ENCODE peak calls at places on chromosomes 16 and 17, in six cellular contexts. Q is OCI-LY7; V is activated CD8-positive, alpha-beta memory T cell treated with anti-CD3 and anti-CD28 coated beads, Interleukin-2, amount 50 U/mL, for 48 hours; K is left ventricle myocardium superior; T is RWPE1; F is H9. H is an unnamed sample.

GRCh38 chr17:27463235-27463677 is 7.0 kb downstream of the KSR1 start:
- DNase-seq in K (no peak), Q (peak), V (no peak), F (no peak), T (no peak), H (no peak)

GRCh38 chr16:55760665-55761035 is 72.2 kb downstream of the CES1 start:
- DNase-seq in T (no peak), V (no peak), K (peak), Q (no peak), F (no peak), H (no peak)

GRCh38 chr17:57480438-57481196 is 224.3 kb downstream of the MSI2 start:
- DNase-seq in Q (no peak), V (no peak), T (peak), F (no peak), K (peak), H (no peak)

GRCh38 chr16:24755201-24755874 is 25.9 kb downstream of the TNRC6A start:
- DNase-seq in K (no peak), T (no peak), F (no peak), V (no peak), Q (no peak), H (no peak)

GRCh38 chr16:84823926-84824325 is 4.1 kb downstream of the CRISPLD2 start:
- DNase-seq in V (no peak), T (no peak), Q (no peak), F (no peak), K (no peak), H (no peak)

GRCh38 chr17:82236142-82236971 is 7.5 kb downstream of the SLC16A3 start:
- DNase-seq in K (peak), F (peak), T (no peak), Q (peak), V (peak), H (no peak)

GRCh38 chr16:11613381-11614303 is 26.9 kb upstream of the LITAF start:
- DNase-seq in T (peak), K (peak), V (no peak), F (no peak), Q (peak), H (no peak)

GRCh38 chr17:17682737-17683675 is 1.7 kb downstream of the RAI1 start:
- DNase-seq in T (no peak), F (peak), K (peak), V (no peak), Q (peak), H (peak)

GRCh38 chr17:48322060-48322459 is 108.0 kb downstream of the SKAP1 start:
- DNase-seq in Q (peak), F (no peak), V (no peak), T (no peak), K (no peak), H (no peak)

GRCh38 chr16:72974142-72974769 is 73.7 kb downstream of the ZFHX3 start:
- DNase-seq in F (no peak), Q (no peak), V (no peak), T (no peak), K (no peak), H (no peak)

GRCh38 chr17:74827800-74828199 is 31.9 kb downstream of the GRIN2C start:
- DNase-seq in T (no peak), V (no peak), F (no peak), K (no peak), Q (no peak), H (no peak)

GRCh38 chr16:30942421-30942796 is 6.5 kb upstream of the ORAI3 start:
- DNase-seq in K (no peak), V (no peak), Q (no peak), T (no peak), F (no peak), H (no peak)

GRCh38 chr16:67423015-67423414 is 6.7 kb upstream of the ZDHHC1 start:
- DNase-seq in Q (no peak), T (no peak), K (no peak), F (no peak), V (no peak), H (no peak)

GRCh38 chr17:2723997-2724782 is 12.6 kb upstream of the CLUH start:
- DNase-seq in K (peak), Q (no peak), F (peak), V (no peak), T (no peak), H (no peak)

GRCh38 chr16:16033208-16033717 is 83.8 kb downstream of the ABCC1 start:
- DNase-seq in T (no peak), F (no peak), K (no peak), Q (peak), V (no peak), H (no peak)

GRCh38 chr17:33642002-33642401 is 348.9 kb upstream of the ASIC2 start:
- DNase-seq in V (no peak), F (peak), K (no peak), Q (peak), T (peak), H (no peak)

GRCh38 chr16:30567991-30568638 is 3.4 kb downstream of the ZNF688 start:
- DNase-seq in V (no peak), T (peak), Q (peak), K (no peak), F (no peak), H (no peak)

GRCh38 chr17:19021622-19022083 is 17.1 kb upstream of the FAM83G start:
- DNase-seq in K (peak), Q (peak), F (peak), V (peak), T (no peak), H (no peak)

GRCh38 chr16:21150375-21151001 is at the start of gene DNAH3:
- DNase-seq in F (no peak), V (no peak), Q (no peak), K (no peak), T (peak), H (no peak)

GRCh38 chr17:2484876-2485275 is 26.8 kb downstream of the METTL16 start:
- DNase-seq in F (peak), Q (no peak), T (peak), V (no peak), K (no peak), H (peak)

GRCh38 chr17:64506201-64506575 is at the start of gene DDX5:
- DNase-seq in V (peak), F (peak), K (peak), Q (peak), T (no peak), H (peak)

GRCh38 chr16:17396762-17397498 is 73.8 kb downstream of the XYLT1 start:
- DNase-seq in K (no peak), Q (no peak), T (no peak), F (no peak), V (no peak), H (peak)

GRCh38 chr17:48542956-48543853 is 1.7 kb downstream of the HOXB2 start:
- DNase-seq in K (peak), Q (no peak), F (peak), V (peak), T (no peak), H (no peak)

GRCh38 chr16:57093845-57094564 is 1.6 kb downstream of the CPNE2 start:
- DNase-seq in V (no peak), F (no peak), T (no peak), K (peak), Q (no peak), H (no peak)

GRCh38 chr16:22194707-22195444 is 11.2 kb upstream of the EEF2K start:
- DNase-seq in Q (no peak), T (no peak), K (no peak), V (no peak), F (no peak), H (no peak)

GRCh38 chr16:85055503-85056210 is 28.1 kb downstream of the KIAA0513 start:
- DNase-seq in T (no peak), V (peak), Q (peak), F (no peak), K (no peak), H (no peak)

GRCh38 chr17:76336756-76337412 is 16.8 kb downstream of the PRPSAP1 start:
- DNase-seq in T (no peak), K (no peak), V (no peak), Q (no peak), F (no peak), H (no peak)

GRCh38 chr16:68346892-68347480 is 36.2 kb downstream of the PRMT7 start:
- DNase-seq in F (no peak), Q (no peak), V (no peak), K (no peak), T (no peak), H (no peak)